ENCODE peak calls at places on chromosomes 13 and 19, in four cellular contexts. G, M, R and E are unnamed samples.

GRCh38 chr19:57338798-57339378 is 12.2 kb upstream of the ZNF304 start:
- DNase-seq in G (no peak), M (peak; percentile 28), R (no peak), E (no peak)

GRCh38 chr13:41352935-41353801 is 42.1 kb downstream of the NAA16 start:
- DNase-seq in G (peak; percentile 37), M (peak; percentile 49), R (peak; percentile 38), E (peak; percentile 71)

GRCh38 chr13:114110091-114110829 is 22.2 kb downstream of the RASA3 start:
- DNase-seq in G (peak; percentile 68), M (peak; percentile 42), R (no peak), E (no peak)

GRCh38 chr19:28706693-28707092 is 506.3 kb downstream of the UQCRFS1 start:
- DNase-seq in G (no peak), M (no peak), R (no peak), E (peak; percentile 8)

GRCh38 chr19:56748443-56748842 is 76.9 kb upstream of the ZNF835 start:
- DNase-seq in G (no peak), M (peak; percentile 36), R (no peak), E (peak; percentile 50)

GRCh38 chr19:12035220-12036172 is at the start of gene ZNF433:
- DNase-seq in G (peak; percentile 98), M (peak; percentile 98), R (peak; percentile 96), E (peak; percentile 98)

GRCh38 chr13:39527961-39528720 is 74.9 kb downstream of the LHFPL6 start:
- DNase-seq in G (no peak), M (peak; percentile 97), R (peak; percentile 47), E (peak; percentile 88)

GRCh38 chr19:283395-283794 is 7.8 kb downstream of the PLPP2 start:
- DNase-seq in G (no peak), M (no peak), R (no peak), E (no peak)

GRCh38 chr19:52219611-52220010 is 29.8 kb downstream of the PPP2R1A start:
- DNase-seq in G (no peak), M (no peak), R (no peak), E (no peak)

GRCh38 chr19:2691951-2692350 is 10.5 kb downstream of the GNG7 start:
- DNase-seq in G (no peak), M (no peak), R (no peak), E (no peak)

GRCh38 chr19:2693492-2693891 is 9.0 kb downstream of the GNG7 start:
- DNase-seq in G (no peak), M (no peak), R (no peak), E (no peak)

GRCh38 chr19:2695288-2695866 is 7.1 kb downstream of the GNG7 start:
- DNase-seq in G (no peak), M (no peak), R (no peak), E (no peak)

GRCh38 chr19:2690856-2691255 is 11.6 kb downstream of the GNG7 start:
- DNase-seq in G (no peak), M (no peak), R (no peak), E (no peak)

DNA sequence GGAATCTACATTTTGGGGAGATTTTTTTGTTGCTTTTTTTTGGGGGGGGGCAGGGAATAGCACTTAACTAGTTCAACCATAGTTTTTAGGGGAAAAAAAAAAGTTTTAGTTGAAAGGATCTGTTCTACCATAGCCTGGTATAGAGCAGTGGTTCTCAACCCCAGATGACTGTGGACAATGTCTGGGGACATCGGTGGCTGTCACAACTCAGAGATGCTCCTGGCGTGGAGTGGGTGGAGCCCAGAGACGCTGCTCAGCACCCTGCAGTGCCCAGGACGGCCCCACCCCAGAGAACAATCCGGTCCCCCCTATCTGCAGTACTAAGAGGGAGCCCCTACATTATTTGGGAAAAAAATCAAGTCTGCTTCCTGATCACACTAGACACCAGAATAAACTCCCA is 8.3 kb downstream of the GNG7 start:
- DNase-seq in G (no peak), M (no peak), R (no peak), E (no peak)
- H3K27ac ChIP-seq in G (no peak overlapping the region), M (no peak overlapping the region), R (no peak overlapping the region), E (no peak overlapping the region)

DNA sequence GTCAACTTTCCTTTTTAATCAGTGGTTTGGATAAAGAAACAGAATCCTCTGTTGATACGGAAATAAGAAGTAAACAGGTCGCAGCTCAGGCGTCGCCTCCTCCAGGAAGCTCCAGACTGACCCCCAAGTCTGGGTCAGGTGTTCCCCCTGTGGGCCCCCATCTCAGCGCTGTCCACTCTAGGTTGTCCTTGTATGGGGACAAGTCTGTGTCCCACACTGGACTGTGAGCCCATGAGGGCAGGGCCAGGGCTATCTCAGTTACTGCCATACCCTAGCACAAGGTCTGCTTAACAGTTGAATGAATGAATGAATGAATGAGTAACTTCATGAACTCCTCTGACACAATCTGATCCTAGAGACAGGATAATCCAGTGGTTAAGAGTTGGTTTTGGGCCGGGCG is 7.5 kb downstream of the CLASRP start:
- DNase-seq in G (no peak), M (no peak), R (no peak), E (no peak)
- H3K4me3 ChIP-seq in G (no peak overlapping the region), M (no peak overlapping the region), R (no peak overlapping the region), E (no peak overlapping the region)

GRCh38 chr19:35712910-35713845 is 4.6 kb upstream of the KMT2B start:
- DNase-seq in G (no peak), M (no peak), R (no peak), E (no peak)
- TF ChIP-seq EZH2 in G (no peak), M (no peak), R (no peak), E (no peak)

DNA sequence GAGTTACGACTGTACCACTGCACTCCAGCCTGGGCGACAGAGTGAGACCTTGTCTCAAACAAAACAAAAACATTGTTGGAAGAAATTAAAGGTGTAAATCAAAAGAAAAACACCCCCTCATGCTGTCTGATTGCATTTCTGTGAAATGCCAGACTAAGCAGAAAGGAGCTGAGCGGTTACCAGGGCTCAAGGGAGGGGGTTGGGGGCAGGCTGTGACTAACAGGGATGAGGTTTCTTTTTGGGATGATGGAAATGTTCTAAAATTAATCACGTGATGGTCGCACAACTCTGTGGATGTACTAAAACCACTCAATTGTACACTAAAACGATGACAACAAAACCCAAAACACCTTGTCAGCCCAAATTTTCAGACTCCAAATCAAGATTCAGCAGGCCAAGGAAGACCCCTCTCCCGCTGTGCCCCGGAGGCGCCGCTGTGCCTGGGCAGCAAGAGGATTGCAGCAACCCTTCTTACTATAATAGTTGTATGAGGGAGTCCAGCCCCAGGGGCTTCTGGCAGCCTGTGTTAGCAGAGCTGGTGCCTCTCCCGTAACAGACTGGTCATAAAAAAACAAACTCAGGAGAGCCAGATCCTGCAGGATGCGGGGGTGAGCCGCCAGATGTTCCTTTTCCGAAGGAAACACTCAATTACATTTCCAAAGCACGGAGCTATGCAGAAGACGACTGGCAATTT is 20.9 kb downstream of the CAPS start:
- DNase-seq in G (no peak), M (peak; percentile 92), R (no peak), E (no peak)
- H3K27ac ChIP-seq in G (no peak overlapping the region), M (peak overlapping the region; percentile 93), R (no peak overlapping the region), E (no peak overlapping the region)

DNA sequence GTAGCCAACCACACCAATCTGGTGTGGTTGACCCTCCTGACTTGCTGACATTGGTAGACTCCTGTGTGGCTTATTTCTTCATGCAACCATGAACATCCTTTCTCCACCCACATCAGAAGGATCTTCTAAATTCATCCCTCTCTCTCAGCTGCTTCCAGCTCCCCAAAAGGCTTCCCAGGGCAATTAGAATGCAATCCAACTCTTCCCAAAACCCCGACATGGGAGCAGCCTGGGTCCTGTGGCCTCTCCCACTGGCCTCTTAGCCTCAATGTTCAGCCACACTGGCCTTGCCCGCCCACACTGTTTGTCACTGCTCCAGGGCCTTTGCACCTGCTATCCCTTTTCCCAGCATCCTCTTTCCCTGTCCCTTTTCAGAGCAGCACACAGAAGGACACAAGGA is 199.8 kb upstream of the SGCG start:
- DNase-seq in G (no peak), M (no peak), R (no peak), E (no peak)
- H3K4me3 ChIP-seq in G (no peak overlapping the region), M (no peak overlapping the region), R (no peak overlapping the region), E (no peak overlapping the region)

GRCh38 chr19:49438261-49438660 is 3.1 kb downstream of the SLC17A7 start:
- DNase-seq in G (no peak), M (no peak), R (no peak), E (no peak)

GRCh38 chr19:49435670-49436069 is 5.7 kb downstream of the SLC17A7 start:
- DNase-seq in G (no peak), M (no peak), R (no peak), E (no peak)

GRCh38 chr19:49437231-49437630 is 4.1 kb downstream of the SLC17A7 start:
- DNase-seq in G (no peak), M (no peak), R (no peak), E (no peak)

GRCh38 chr19:49434907-49435577 is 6.3 kb downstream of the SLC17A7 start:
- DNase-seq in G (no peak), M (no peak), R (no peak), E (no peak)

GRCh38 chr19:49436381-49437017 is 4.8 kb downstream of the SLC17A7 start:
- DNase-seq in G (peak; percentile 91), M (peak; percentile 54), R (no peak), E (no peak)
- TF ChIP-seq EZH2 in G (peak; percentile 17), M (peak; percentile 25), R (no peak), E (no peak)

GRCh38 chr13:26619321-26619720 is 61.8 kb downstream of the WASF3 start:
- DNase-seq in G (no peak), M (peak; percentile 91), R (no peak), E (peak; percentile 18)
- H3K27ac ChIP-seq in G (no peak overlapping the region), M (peak overlapping the region; percentile 15), R (no peak overlapping the region), E (no peak overlapping the region)

DNA sequence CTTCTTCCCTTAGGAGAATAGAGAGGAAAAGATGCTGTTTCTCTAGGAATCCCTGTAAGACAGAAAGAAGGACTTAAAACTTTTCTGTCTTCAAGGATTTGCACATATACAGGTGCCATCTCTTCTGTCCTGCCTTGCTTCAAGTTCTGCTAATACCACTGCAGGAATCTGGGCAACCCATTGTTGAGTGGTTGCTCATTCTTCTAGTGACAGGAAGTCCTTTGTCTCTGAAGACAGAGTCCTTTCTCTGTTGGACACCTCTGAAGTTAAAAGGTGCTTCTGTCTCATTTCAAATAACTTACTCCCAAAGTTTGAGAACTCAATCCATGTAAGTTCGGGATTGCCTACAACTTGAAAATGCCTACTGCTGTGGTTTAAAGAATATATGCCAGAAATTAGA is 114.4 kb upstream of the TMTC4 start:
- DNase-seq in G (no peak), M (no peak), R (no peak), E (no peak)
- H3K4me3 ChIP-seq in G (no peak overlapping the region), M (no peak overlapping the region), R (no peak overlapping the region), E (no peak overlapping the region)